ENCODE peak calls at places on chromosome 1, in eight cellular contexts. D is osteocyte; T is activated CD8-positive, alpha-beta memory T cell treated with anti-CD3 and anti-CD28 coated beads for 4 hours; I is A549; V is HTR-8/SVneo; Q is left colon; P is AG04450; K is head of caudate nucleus. U is an unnamed sample.

GRCh38 chr1:68225781-68226180 is 6.5 kb downstream of the WLS start:
- DNase-seq in D (no peak), T (no peak), I (no peak), V (no peak), Q (no peak), P (no peak), K (no peak), U (no peak)

GRCh38 chr1:214662386-214662785 is 59.4 kb downstream of the CENPF start:
- DNase-seq in D (no peak), T (no peak), I (no peak), V (no peak), Q (no peak), P (no peak), K (no peak), U (no peak)

GRCh38 chr1:226126824-226127591 is 59.5 kb downstream of the ACBD3 start:
- DNase-seq in D (no peak), T (no peak), I (no peak), V (no peak), Q (no peak), P (no peak), K (no peak), U (no peak)

GRCh38 chr1:156245451-156246232 is 2.2 kb downstream of the PAQR6 start:
- DNase-seq in D (no peak), T (no peak), I (no peak), V (no peak), Q (no peak), P (no peak), K (no peak), U (no peak)

GRCh38 chr1:24155011-24155782 is 12.3 kb upstream of the IL22RA1 start:
- DNase-seq in D (no peak), T (no peak), I (peak), V (no peak), Q (peak), P (no peak), K (no peak), U (no peak)

GRCh38 chr1:245277276-245277675 is 122.5 kb downstream of the KIF26B start:
- DNase-seq in D (no peak), T (no peak), I (no peak), V (no peak), Q (no peak), P (no peak), K (peak), U (no peak)

GRCh38 chr1:243354511-243355153 is 98.8 kb downstream of the SDCCAG8 start:
- DNase-seq in D (no peak), T (no peak), I (no peak), V (no peak), Q (no peak), P (no peak), K (no peak), U (no peak)

GRCh38 chr1:164712131-164713031 is 153.4 kb downstream of the PBX1 start:
- DNase-seq in D (no peak), T (no peak), I (no peak), V (no peak), Q (peak), P (no peak), K (no peak), U (no peak)

GRCh38 chr1:20724364-20725188 is 6.8 kb upstream of the KIF17 start:
- DNase-seq in D (no peak), T (no peak), I (no peak), V (no peak), Q (no peak), P (no peak), K (no peak), U (no peak)

GRCh38 chr1:156060937-156061636 is at the start of gene RAB25:
- DNase-seq in D (no peak), T (no peak), I (no peak), V (no peak), Q (peak), P (no peak), K (no peak), U (no peak)

GRCh38 chr1:53943090-53943489 is 2.4 kb downstream of the IFT25 start:
- DNase-seq in D (no peak), T (no peak), I (no peak), V (no peak), Q (no peak), P (no peak), K (no peak), U (no peak)

GRCh38 chr1:205421728-205422127 is at the start of gene LEMD1:
- DNase-seq in D (no peak), T (no peak), I (no peak), V (no peak), Q (no peak), P (no peak), K (peak), U (no peak)

GRCh38 chr1:244865028-244865371 is 657 bp upstream of the HNRNPU start:
- DNase-seq in D (no peak), T (no peak), I (peak), V (no peak), Q (peak), P (no peak), K (peak), U (no peak)

GRCh38 chr1:159699653-159700052 is 14.7 kb downstream of the CRP start:
- DNase-seq in D (no peak), T (no peak), I (no peak), V (no peak), Q (no peak), P (no peak), K (no peak), U (no peak)

GRCh38 chr1:63729227-63729620 is 44.6 kb upstream of the ROR1 start:
- DNase-seq in D (no peak), T (no peak), I (no peak), V (no peak), Q (no peak), P (no peak), K (no peak), U (no peak)

GRCh38 chr1:24541711-24542346 is 14.1 kb upstream of the NCMAP start:
- DNase-seq in D (peak), T (no peak), I (no peak), V (no peak), Q (no peak), P (no peak), K (peak), U (no peak)

GRCh38 chr1:211985556-211986264 is 49.6 kb downstream of the INTS7 start:
- DNase-seq in D (no peak), T (no peak), I (no peak), V (no peak), Q (no peak), P (no peak), K (no peak), U (no peak)

GRCh38 chr1:68814067-68814466 is 317.2 kb upstream of the DEPDC1 start:
- DNase-seq in D (no peak), T (no peak), I (no peak), V (no peak), Q (no peak), P (no peak), K (peak), U (no peak)

GRCh38 chr1:43531453-43531905 is 796 bp downstream of the PTPRF start:
- DNase-seq in D (no peak), T (no peak), I (peak), V (peak), Q (no peak), P (no peak), K (peak), U (no peak)

GRCh38 chr1:115063238-115063901 is 25.9 kb downstream of the TSPAN2 start:
- DNase-seq in D (no peak), T (no peak), I (no peak), V (no peak), Q (no peak), P (no peak), K (no peak), U (no peak)